ENCODE peak calls at places on chromosomes 16 and 17, in nine cellular contexts. I, Z, O, H, Q, W, R, N and K are unnamed samples.

GRCh38 chr16:17437142-17437720 is 33.5 kb downstream of the XYLT1 start:
- DNase-seq in W (no peak), R (no peak), I (no peak), N (peak; percentile 3), Q (no peak), Z (no peak), H (no peak), O (no peak), K (no peak)

GRCh38 chr17:73003487-73003886 is 89.0 kb downstream of the SLC39A11 start:
- DNase-seq in H (peak; percentile 34), Q (no peak), W (no peak), I (no peak), N (no peak), R (peak; percentile 43), Z (no peak), O (no peak), K (no peak)

GRCh38 chr17:48392836-48393235 is 37.2 kb downstream of the SKAP1 start:
- DNase-seq in Z (no peak), O (no peak), I (no peak), Q (no peak), W (no peak), N (no peak), H (no peak), R (no peak), K (no peak)

GRCh38 chr16:87203060-87203656 is 114.0 kb downstream of the C16orf95 start:
- DNase-seq in W (peak; percentile 91), R (peak; percentile 24), N (peak; percentile 81), Z (peak; percentile 47), Q (no peak), H (peak; percentile 49), I (peak; percentile 85), O (peak; percentile 6), K (no peak)

GRCh38 chr16:89070590-89070989 is 23.1 kb upstream of the ACSF3 start:
- DNase-seq in N (no peak), Z (no peak), O (no peak), R (no peak), I (no peak), Q (no peak), H (no peak), W (no peak), K (no peak)

GRCh38 chr17:21357696-21358095 is 18.5 kb upstream of the KCNJ12 start:
- DNase-seq in N (no peak), H (no peak), Z (no peak), W (no peak), R (no peak), Q (no peak), O (no peak), I (no peak), K (no peak)

GRCh38 chr17:10837987-10838386 is at the start of gene PIRT:
- DNase-seq in N (no peak), Z (no peak), I (no peak), Q (no peak), R (no peak), W (no peak), O (no peak), H (no peak), K (no peak)

GRCh38 chr17:27996157-27997043 is 46.1 kb upstream of the NLK start:
- DNase-seq in I (no peak), N (no peak), Z (no peak), H (no peak), O (no peak), R (no peak), W (no peak), Q (no peak), K (no peak)

GRCh38 chr17:42692489-42692888 is 10.2 kb downstream of the CNTNAP1 start:
- DNase-seq in I (no peak), O (no peak), R (no peak), W (no peak), N (no peak), Q (peak; percentile 66), Z (no peak), H (no peak), K (no peak)

GRCh38 chr16:47728229-47728628 is 267.1 kb downstream of the PHKB start:
- DNase-seq in Q (no peak), O (no peak), W (no peak), I (no peak), Z (no peak), H (no peak), N (no peak), R (no peak), K (no peak)

GRCh38 chr17:40548982-40549680 is 16.1 kb downstream of the CCR7 start:
- DNase-seq in R (peak; percentile 44), H (peak; percentile 16), N (no peak), Q (peak; percentile 73), O (no peak), Z (peak; percentile 77), I (peak; percentile 69), W (peak; percentile 88), K (peak; percentile 87)

GRCh38 chr17:40315678-40316570 is 6.9 kb downstream of the RARA start:
- DNase-seq in Q (no peak), N (no peak), H (no peak), Z (no peak), I (peak; percentile 36), O (no peak), R (no peak), W (no peak), K (peak; percentile 64)

GRCh38 chr17:41334899-41335298 is 15.7 kb downstream of the KRT33A start:
- DNase-seq in W (no peak), Z (no peak), N (no peak), O (no peak), H (no peak), R (no peak), I (no peak), Q (no peak), K (no peak)

GRCh38 chr17:13415877-13416416 is 185.8 kb downstream of the HS3ST3A1 start:
- DNase-seq in N (peak; percentile 13), Q (no peak), H (peak; percentile 33), R (peak; percentile 39), O (no peak), Z (peak; percentile 84), W (peak; percentile 94), I (peak; percentile 70), K (no peak)

GRCh38 chr17:65071861-65072260 is 15.3 kb upstream of the GNA13 start:
- DNase-seq in R (peak; percentile 75), Q (no peak), Z (no peak), W (no peak), N (no peak), O (no peak), I (no peak), H (no peak), K (peak; percentile 40)

GRCh38 chr17:42459256-42459982 is 741 bp downstream of the ATP6V0A1 start:
- DNase-seq in Z (no peak), Q (peak; percentile 88), N (peak; percentile 7), W (peak; percentile 41), I (peak; percentile 72), H (peak; percentile 34), R (peak; percentile 63), O (no peak), K (peak; percentile 78)

GRCh38 chr16:57929250-57929649 is 41.7 kb downstream of the CNGB1 start:
- DNase-seq in Q (no peak), R (no peak), N (no peak), Z (no peak), H (no peak), W (no peak), I (no peak), O (no peak), K (no peak)
- H3K27ac ChIP-seq in Q (no peak overlapping the region), R (no peak overlapping the region), N (no peak overlapping the region), Z (no peak overlapping the region), H (no peak overlapping the region), W (no peak overlapping the region), I (no peak overlapping the region), O (no peak overlapping the region), K (no peak overlapping the region)

DNA sequence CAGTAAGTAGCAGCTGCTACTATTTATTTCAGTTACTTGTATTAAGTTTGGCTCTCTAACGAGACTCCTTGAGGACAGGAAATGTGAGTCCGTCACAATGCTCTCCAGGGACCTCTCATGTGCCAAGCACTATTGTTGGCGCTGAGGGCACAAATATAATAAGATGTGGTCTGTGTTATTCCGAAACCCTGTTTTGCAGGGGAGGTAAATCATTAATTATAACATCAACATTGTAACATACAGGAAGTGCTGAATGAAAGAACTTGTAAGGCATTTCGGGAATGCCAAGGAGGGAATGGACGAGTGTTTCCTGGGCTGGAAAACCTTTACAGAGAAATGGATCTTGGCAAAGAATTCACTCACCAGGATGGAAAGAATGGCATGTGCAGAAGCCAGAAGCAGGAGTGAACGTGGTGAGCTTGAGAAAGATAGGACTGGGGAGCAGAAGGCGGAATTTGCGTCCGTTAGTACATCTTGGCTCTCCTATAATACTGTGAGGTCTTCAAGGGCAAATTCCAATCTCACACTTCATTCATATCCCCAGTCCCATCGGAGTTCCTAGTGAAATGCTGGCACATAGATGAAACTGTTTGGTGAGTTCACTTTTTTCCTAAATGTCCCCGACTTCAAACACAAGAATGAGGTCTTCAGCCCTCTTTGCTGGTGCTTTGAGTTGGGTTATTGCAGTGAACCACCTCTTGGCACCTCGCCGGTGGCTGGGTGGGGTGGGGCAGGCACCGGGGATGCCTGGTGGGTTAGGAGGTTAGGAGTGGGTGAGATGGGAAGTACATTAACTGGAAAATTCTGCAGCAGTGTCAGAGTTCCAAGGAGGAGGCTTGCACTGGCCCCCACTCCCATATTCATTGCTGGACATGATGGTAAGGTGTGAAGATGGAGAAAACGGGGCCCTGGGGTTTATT is 11.5 kb downstream of the TAC4 start:
- DNase-seq in I (no peak), O (no peak), W (peak; percentile 17), Q (no peak), R (no peak), Z (peak; percentile 71), N (no peak), H (no peak), K (no peak)
- TF ChIP-seq CTCF in I (no peak), O (no peak), W (no peak), Q (no peak), R (no peak), Z (no peak), N (no peak), H (no peak), K (no peak)

GRCh38 chr16:26345951-26346350 is 654.2 kb downstream of the HS3ST4 start:
- DNase-seq in Q (no peak), N (no peak), W (no peak), I (no peak), H (no peak), Z (no peak), R (no peak), O (no peak), K (no peak)
- H3K27ac ChIP-seq in Q (no peak overlapping the region), N (no peak overlapping the region), W (no peak overlapping the region), I (no peak overlapping the region), H (no peak overlapping the region), Z (no peak overlapping the region), R (no peak overlapping the region), O (no peak overlapping the region), K (no peak overlapping the region)

GRCh38 chr17:82465023-82465603 is 6.6 kb downstream of the NARF start:
- DNase-seq in N (no peak), Z (no peak), Q (no peak), W (no peak), H (no peak), O (no peak), I (no peak), R (no peak), K (no peak)

GRCh38 chr17:82470065-82470464 is 11.5 kb downstream of the NARF start:
- DNase-seq in R (no peak), N (no peak), O (no peak), Z (no peak), I (no peak), H (no peak), W (no peak), Q (no peak), K (no peak)

GRCh38 chr17:82464567-82464929 is 6.0 kb downstream of the NARF start:
- DNase-seq in Q (no peak), O (no peak), W (no peak), I (no peak), H (no peak), N (no peak), Z (no peak), R (no peak), K (no peak)

GRCh38 chr17:82463881-82464566 is 5.5 kb downstream of the NARF start:
- DNase-seq in I (no peak), Q (no peak), Z (no peak), O (no peak), H (no peak), R (no peak), N (no peak), W (no peak), K (no peak)

GRCh38 chr17:82468692-82469091 is 10.2 kb downstream of the NARF start:
- DNase-seq in I (no peak), Z (no peak), W (no peak), Q (no peak), H (no peak), R (no peak), N (no peak), O (no peak), K (no peak)
- TF ChIP-seq CTCF in I (no peak), Z (no peak), W (no peak), Q (no peak), H (no peak), R (no peak), N (no peak), O (no peak), K (no peak)